ENCODE peak calls at places on chromosomes 5 and 9, in eight cellular contexts. N is progenitor cell of endocrine pancreas, A is AG04450, Z is neural crest cell, Y is right atrium auricular region, S is lower leg skin, I is tibial artery, C is nephron progenitor cell. U is an unnamed sample.

GRCh38 chr5:67012241-67012640 is 184.4 kb downstream of the CD180 start:
- DNase-seq in A (no peak), C (no peak), S (no peak), N (no peak), I (no peak), Z (no peak), Y (no peak), U (no peak)

GRCh38 chr5:6496207-6496584 is 47.5 kb downstream of the UBE2QL1 start:
- DNase-seq in A (no peak), C (no peak), Y (no peak), Z (no peak), S (no peak), N (no peak), I (no peak), U (no peak)

GRCh38 chr5:57834829-57835554 is 352.4 kb upstream of the ACTBL2 start:
- DNase-seq in Z (no peak), A (no peak), I (no peak), C (peak), S (no peak), N (no peak), Y (no peak), U (no peak)

GRCh38 chr9:131696163-131696439 is 43.8 kb downstream of the RAPGEF1 start:
- DNase-seq in C (no peak), A (no peak), N (no peak), Z (no peak), Y (no peak), I (no peak), S (no peak), U (no peak)

GRCh38 chr9:120532475-120532874 is 47.5 kb downstream of the CDK5RAP2 start:
- DNase-seq in Z (no peak), A (no peak), N (no peak), S (peak), Y (no peak), C (no peak), I (peak), U (no peak)

GRCh38 chr5:138439537-138440225 is 824 bp downstream of the REEP2 start:
- DNase-seq in A (no peak), Z (peak), Y (no peak), N (no peak), I (no peak), C (peak), S (no peak), U (no peak)

GRCh38 chr5:177426566-177427210 is at the start of gene GRK6:
- DNase-seq in Z (no peak), C (no peak), Y (no peak), N (no peak), I (no peak), S (peak), A (no peak), U (no peak)

GRCh38 chr5:157602505-157602904 is 26.9 kb upstream of the ADAM19 start:
- DNase-seq in Z (no peak), Y (no peak), S (no peak), C (no peak), N (no peak), I (no peak), A (no peak), U (no peak)

GRCh38 chr5:122478741-122479459 is 166.9 kb downstream of the SNCAIP start:
- DNase-seq in N (no peak), Z (no peak), I (no peak), S (no peak), A (peak), C (no peak), Y (no peak), U (no peak)

GRCh38 chr9:2179557-2179956 is 164.4 kb downstream of the SMARCA2 start:
- DNase-seq in C (no peak), N (no peak), A (no peak), Z (no peak), Y (no peak), S (no peak), I (no peak), U (no peak)

GRCh38 chr5:77272206-77272605 is 61.7 kb downstream of the PDE8B start:
- DNase-seq in A (no peak), I (no peak), N (no peak), C (no peak), Y (no peak), Z (no peak), S (no peak), U (no peak)

GRCh38 chr5:142087920-142088679 is 20.5 kb upstream of the NDFIP1 start:
- DNase-seq in A (no peak), Z (no peak), Y (no peak), N (no peak), I (no peak), C (no peak), S (no peak), U (no peak)

GRCh38 chr5:158589939-158590338 is 509.8 kb downstream of the EBF1 start:
- DNase-seq in Z (no peak), C (no peak), A (no peak), N (no peak), Y (no peak), I (no peak), S (no peak), U (no peak)

GRCh38 chr9:132896906-132897305 is 18.2 kb downstream of the SPACA9 start:
- DNase-seq in N (no peak), Y (no peak), I (no peak), C (no peak), S (no peak), A (no peak), Z (no peak), U (no peak)

GRCh38 chr5:131528682-131529081 is 106.3 kb downstream of the RAPGEF6 start:
- DNase-seq in C (no peak), Y (no peak), S (no peak), I (no peak), A (no peak), N (no peak), Z (no peak), U (no peak)

GRCh38 chr9:81472701-81473100 is 216.6 kb downstream of the TLE1 start:
- DNase-seq in A (no peak), Y (no peak), Z (no peak), I (no peak), C (no peak), S (no peak), N (no peak), U (no peak)

GRCh38 chr5:96816430-96816939 is 8.7 kb upstream of the ERAP1 start:
- DNase-seq in S (no peak), I (no peak), A (no peak), N (no peak), Y (no peak), C (no peak), Z (no peak), U (no peak)

GRCh38 chr5:147234825-147235635 is at the start of gene STK32A:
- DNase-seq in Z (peak), Y (no peak), A (no peak), S (no peak), C (peak), I (peak), N (peak), U (peak)

GRCh38 chr5:133831506-133832224 is 136.8 kb downstream of the C5orf15 start:
- DNase-seq in Y (no peak), Z (no peak), C (no peak), I (no peak), N (no peak), S (no peak), A (no peak), U (no peak)

GRCh38 chr9:109440117-109440515 is 58.0 kb downstream of the PTPN3 start:
- DNase-seq in N (no peak), S (no peak), Z (no peak), Y (peak), I (no peak), C (no peak), A (no peak), U (no peak)

GRCh38 chr5:149957855-149958254 is 2.7 kb upstream of the SLC26A2 start:
- DNase-seq in S (no peak), Y (no peak), A (no peak), C (peak), N (no peak), I (no peak), Z (no peak), U (no peak)

GRCh38 chr9:123445981-123446610 is 90.1 kb downstream of the CRB2 start:
- DNase-seq in C (peak), Y (peak), A (no peak), I (no peak), S (no peak), N (no peak), Z (no peak), U (no peak)

GRCh38 chr9:14238044-14238443 is 75.9 kb downstream of the NFIB start:
- DNase-seq in N (no peak), S (no peak), Z (no peak), A (no peak), C (no peak), I (no peak), Y (no peak), U (no peak)

GRCh38 chr5:4198461-4198860 is 602.8 kb downstream of the IRX1 start:
- DNase-seq in C (no peak), I (no peak), Y (no peak), S (no peak), Z (no peak), N (no peak), A (no peak), U (no peak)

GRCh38 chr9:137670391-137671195 is 51.8 kb downstream of the EHMT1 start:
- DNase-seq in A (no peak), Z (peak), I (no peak), N (peak), S (no peak), C (no peak), Y (no peak), U (no peak)

GRCh38 chr5:150694638-150695037 is 6.2 kb downstream of the RBM22 start:
- DNase-seq in N (no peak), C (no peak), Y (no peak), I (no peak), S (no peak), Z (no peak), A (no peak), U (no peak)

GRCh38 chr5:58898538-58898937 is 315.7 kb downstream of the RAB3C start:
- DNase-seq in N (no peak), I (no peak), A (no peak), S (no peak), C (no peak), Y (no peak), Z (no peak), U (no peak)

GRCh38 chr5:145922059-145922458 is 14.3 kb upstream of the SH3RF2 start:
- DNase-seq in N (no peak), A (no peak), C (no peak), S (no peak), Y (no peak), Z (no peak), I (no peak), U (no peak)

GRCh38 chr5:80094339-80094738 is 59.2 kb downstream of the THBS4 start:
- DNase-seq in Y (no peak), N (no peak), A (no peak), Z (no peak), I (no peak), S (no peak), C (no peak), U (no peak)

GRCh38 chr9:114126247-114127060 is 27.4 kb upstream of the KIF12 start:
- DNase-seq in I (no peak), N (no peak), S (no peak), C (no peak), Z (no peak), Y (no peak), A (no peak), U (no peak)

GRCh38 chr5:136408996-136409395 is 43.7 kb upstream of the TRPC7 start:
- DNase-seq in N (no peak), Z (no peak), A (no peak), I (no peak), Y (no peak), C (no peak), S (no peak), U (no peak)

GRCh38 chr5:37071901-37072581 is 177.1 kb downstream of the CPLANE1 start:
- DNase-seq in N (no peak), Y (no peak), S (no peak), C (no peak), Z (no peak), A (peak), I (no peak), U (no peak)

GRCh38 chr5:149600932-149601331 is 19.6 kb downstream of the ARHGEF37 start:
- DNase-seq in N (no peak), Z (no peak), Y (no peak), C (no peak), S (no peak), I (no peak), A (no peak), U (no peak)

GRCh38 chr5:179345179-179345428 is 157 bp downstream of the ADAMTS2 start:
- DNase-seq in N (peak), A (no peak), I (no peak), C (no peak), S (no peak), Z (no peak), Y (no peak), U (no peak)

DNA sequence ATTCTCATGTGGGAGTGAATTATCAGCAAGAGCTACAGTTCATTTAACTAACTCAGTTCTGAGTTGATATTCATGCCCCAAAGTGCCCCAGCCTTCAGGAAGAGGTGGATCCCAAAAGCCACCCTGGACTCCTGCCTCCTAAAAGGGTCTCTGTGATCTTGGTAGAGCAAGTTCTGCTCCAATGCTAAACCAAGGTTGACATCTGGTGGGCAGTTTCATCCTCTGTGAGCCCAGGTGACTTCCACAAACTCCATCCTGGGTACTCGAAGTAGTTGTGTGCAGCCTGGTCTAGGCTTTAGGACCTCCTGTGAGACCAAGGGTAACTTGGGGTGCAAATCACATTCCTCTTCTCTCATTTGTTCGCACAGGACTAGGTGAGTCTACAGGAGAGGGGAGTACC is 816.8 kb downstream of the MTRR start:
- DNase-seq in Z (no peak), Y (no peak), I (no peak), N (no peak), A (no peak), S (no peak), C (no peak), U (no peak)
- TF ChIP-seq CTCF in Z (peak), Y (no peak), I (no peak), N (peak), A (no peak), S (no peak), C (no peak), U (peak)

DNA sequence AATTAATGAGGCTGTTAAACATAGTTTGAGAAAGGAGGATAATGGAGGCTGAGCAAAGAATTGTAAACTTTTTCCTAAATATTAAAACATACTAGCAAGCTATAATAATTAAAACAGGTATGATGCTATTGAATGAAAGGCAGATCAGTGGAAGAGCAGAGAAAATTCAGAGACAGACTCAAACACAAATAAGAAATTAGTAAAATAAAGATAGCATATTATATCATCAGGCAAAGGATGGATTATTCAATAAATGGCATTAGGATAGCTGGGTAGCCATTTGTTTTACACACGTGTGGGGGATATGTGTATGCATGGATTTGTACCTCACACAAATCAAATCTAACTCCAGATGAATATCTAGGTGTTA is 50.6 kb downstream of the MRPS27 start:
- DNase-seq in Z (no peak), C (no peak), Y (no peak), A (no peak), N (no peak), I (no peak), S (no peak), U (no peak)
- TF ChIP-seq CTCF in Z (peak), C (peak), Y (no peak), A (no peak), N (peak), I (no peak), S (no peak), U (peak)

GRCh38 chr9:22010881-22011625 is 1.9 kb upstream of the CDKN2B start:
- DNase-seq in A (no peak), Z (peak), S (no peak), Y (no peak), I (no peak), C (peak), N (peak), U (peak)

GRCh38 chr9:22005083-22005699 is 3.9 kb downstream of the CDKN2B start:
- DNase-seq in A (no peak), S (no peak), Z (no peak), C (peak), I (no peak), Y (no peak), N (no peak), U (no peak)

GRCh38 chr9:22005700-22006605 is 3.2 kb downstream of the CDKN2B start:
- DNase-seq in C (peak), N (no peak), S (no peak), I (no peak), Y (no peak), A (no peak), Z (no peak), U (peak)

GRCh38 chr9:22008662-22009562 is at the start of gene CDKN2B:
- DNase-seq in Y (peak), N (peak), C (peak), A (peak), I (peak), S (peak), Z (peak), U (peak)

GRCh38 chr9:22009563-22009867 is 410 bp upstream of the CDKN2B start:
- DNase-seq in Z (no peak), I (no peak), A (no peak), Y (no peak), S (no peak), N (no peak), C (no peak), U (no peak)
- TF ChIP-seq CTCF in Z (no peak), I (peak), A (peak), Y (no peak), S (no peak), N (no peak), C (no peak), U (no peak)

DNA sequence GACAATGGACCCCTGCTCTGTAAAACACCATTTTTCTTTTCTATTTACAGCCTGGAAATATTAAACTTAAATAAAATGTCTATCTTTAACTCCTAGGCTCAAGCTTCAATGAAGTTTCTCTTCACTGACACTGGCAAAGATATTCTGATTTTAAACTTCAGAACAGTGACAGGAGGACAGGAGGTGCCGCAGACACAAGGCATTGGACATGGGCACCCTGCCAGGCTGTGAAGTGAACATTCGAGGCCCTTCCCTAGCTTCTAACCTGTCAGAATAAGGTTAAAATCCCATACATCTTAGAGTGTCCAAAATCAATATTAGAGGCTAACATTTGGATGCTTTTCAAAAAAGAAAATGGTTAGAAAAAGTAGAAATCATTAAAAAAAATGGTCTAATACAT is 9.2 kb downstream of the SEMA5A start:
- DNase-seq in Y (no peak), Z (no peak), C (no peak), I (no peak), N (no peak), A (no peak), S (no peak), U (no peak)
- TF ChIP-seq CTCF in Y (no peak), Z (no peak), C (no peak), I (no peak), N (no peak), A (no peak), S (no peak), U (no peak)

DNA sequence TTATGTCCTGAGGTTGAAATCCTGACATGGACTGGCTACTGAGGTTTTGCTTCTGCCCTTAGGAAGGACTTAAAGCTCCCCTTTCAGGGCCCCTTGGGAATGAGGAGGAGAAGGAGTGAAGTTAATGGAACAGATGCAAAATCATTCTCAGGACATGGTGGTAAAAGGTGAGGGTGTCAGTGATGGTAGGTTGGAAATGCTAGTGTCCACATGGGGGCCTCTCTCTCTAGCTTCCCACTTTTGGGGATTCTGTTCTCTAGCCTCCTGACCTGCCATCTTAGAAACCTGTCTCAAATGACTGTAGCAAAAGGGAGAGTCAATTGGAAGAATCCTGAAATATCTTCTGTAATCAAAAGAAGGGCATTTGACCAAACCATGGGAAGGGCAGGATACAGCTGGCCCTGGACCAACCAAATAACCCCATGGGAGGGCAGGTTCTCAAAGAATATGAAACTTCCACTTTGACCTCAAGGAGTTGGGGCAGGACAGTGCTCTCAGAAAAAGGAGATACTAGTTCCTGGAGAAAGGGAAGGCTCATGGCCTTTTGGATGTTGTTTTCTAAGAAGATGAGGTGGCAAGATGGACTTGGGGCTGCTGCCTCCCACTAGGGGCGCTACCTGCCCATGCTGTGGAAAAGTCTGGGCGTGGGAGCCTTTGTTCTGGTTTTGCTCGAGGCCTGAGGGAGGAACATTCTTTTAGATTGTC is 21.2 kb upstream of the MLANA start:
- DNase-seq in S (no peak), A (no peak), Y (no peak), N (no peak), C (no peak), Z (no peak), I (no peak), U (no peak)
- TF ChIP-seq CTCF in S (no peak), A (peak), Y (no peak), N (peak), C (no peak), Z (peak), I (no peak), U (peak)